ENCODE peak calls at places on chromosome 18, in four cellular contexts. One of them, this sample, is unnamed.
A peak's percentile ranks its signal among the peaks of the same experiment; 100 is the strongest.

GRCh38 chr18:53971331-53971730 is 253.1 kb downstream of the MBD2 start:
- DNase-seq in HT1080: peak; percentile 36
- DNase-seq in pons: no peak
- DNase-seq in HFFc6: no peak
- DNase-seq in this sample: peak; percentile 3

GRCh38 chr18:79630266-79631095 is 49.1 kb upstream of the CTDP1 start:
- DNase-seq in HT1080: peak; percentile 11
- DNase-seq in pons: no peak
- DNase-seq in HFFc6: no peak
- DNase-seq in this sample: no peak

GRCh38 chr18:51054764-51055163 is 24.8 kb downstream of the SMAD4 start:
- DNase-seq in HT1080: no peak
- DNase-seq in pons: no peak
- DNase-seq in HFFc6: peak; percentile 36
- DNase-seq in this sample: no peak

GRCh38 chr18:76491801-76492668 is 3.0 kb downstream of the ZNF516 start:
- DNase-seq in HT1080: peak; percentile 30
- DNase-seq in pons: no peak
- DNase-seq in HFFc6: no peak
- DNase-seq in this sample: peak; percentile 65

GRCh38 chr18:13232060-13232917 is 13.7 kb downstream of the LDLRAD4 start:
- DNase-seq in HT1080: no peak
- DNase-seq in pons: peak; percentile 72
- DNase-seq in HFFc6: no peak
- DNase-seq in this sample: no peak

GRCh38 chr18:49028801-49029506 is 78.2 kb upstream of the SMAD7 start:
- DNase-seq in HT1080: no peak
- DNase-seq in pons: no peak
- DNase-seq in HFFc6: no peak
- DNase-seq in this sample: no peak

GRCh38 chr18:75553021-75553420 is 125.5 kb upstream of the SMIM21 start:
- DNase-seq in HT1080: no peak
- DNase-seq in pons: no peak
- DNase-seq in HFFc6: no peak
- DNase-seq in this sample: no peak

GRCh38 chr18:45557779-45558178 is 57.5 kb upstream of the SLC14A2 start:
- DNase-seq in HT1080: no peak
- DNase-seq in pons: no peak
- DNase-seq in HFFc6: no peak
- DNase-seq in this sample: no peak

GRCh38 chr18:62730926-62731325 is 15.6 kb downstream of the PHLPP1 start:
- DNase-seq in HT1080: no peak
- DNase-seq in pons: no peak
- DNase-seq in HFFc6: no peak
- DNase-seq in this sample: no peak

GRCh38 chr18:32317651-32318050 is 127.8 kb downstream of the MEP1B start:
- DNase-seq in HT1080: no peak
- DNase-seq in pons: no peak
- DNase-seq in HFFc6: no peak
- DNase-seq in this sample: no peak